ENCODE peak calls at places on chromosomes 1 and 21, in ten cellular contexts. One of them, this sample, is unnamed.

GRCh38 chr21:23955130-23955873 is 1652.0 kb downstream of the MRPL39 start:
- DNase-seq in kidney: no peak
- DNase-seq in NCI-H2171: no peak
- DNase-seq in NCI-H1048: no peak
- DNase-seq in midbrain: no peak
- DNase-seq in activated CD8-positive, alpha-beta memory T cell treated with anti-CD3 and anti-CD28 coated beads for 4 hours: no peak
- DNase-seq in cerebellar cortex: no peak
- DNase-seq in DMS79 treated with DMSO at 0.1 percent for 48 hours: no peak
- DNase-seq in cardiac fibroblast: no peak
- DNase-seq in heart right ventricle: no peak
- DNase-seq in this sample: no peak

GRCh38 chr1:160628799-160629263 is 18.0 kb downstream of the SLAMF1 start:
- DNase-seq in kidney: no peak
- DNase-seq in NCI-H2171: no peak
- DNase-seq in NCI-H1048: no peak
- DNase-seq in midbrain: no peak
- DNase-seq in activated CD8-positive, alpha-beta memory T cell treated with anti-CD3 and anti-CD28 coated beads for 4 hours: no peak
- DNase-seq in cerebellar cortex: no peak
- DNase-seq in DMS79 treated with DMSO at 0.1 percent for 48 hours: no peak
- DNase-seq in cardiac fibroblast: no peak
- DNase-seq in heart right ventricle: no peak
- DNase-seq in this sample: no peak

GRCh38 chr1:178238722-178239510 is 145.0 kb downstream of the RASAL2 start:
- DNase-seq in kidney: no peak
- DNase-seq in NCI-H2171: no peak
- DNase-seq in NCI-H1048: peak
- DNase-seq in midbrain: no peak
- DNase-seq in activated CD8-positive, alpha-beta memory T cell treated with anti-CD3 and anti-CD28 coated beads for 4 hours: no peak
- DNase-seq in cerebellar cortex: no peak
- DNase-seq in DMS79 treated with DMSO at 0.1 percent for 48 hours: no peak
- DNase-seq in cardiac fibroblast: peak
- DNase-seq in heart right ventricle: no peak
- DNase-seq in this sample: no peak

GRCh38 chr21:43921979-43922945 is 57.2 kb downstream of the AGPAT3 start:
- DNase-seq in kidney: peak
- DNase-seq in NCI-H2171: no peak
- DNase-seq in NCI-H1048: no peak
- DNase-seq in midbrain: no peak
- DNase-seq in activated CD8-positive, alpha-beta memory T cell treated with anti-CD3 and anti-CD28 coated beads for 4 hours: peak
- DNase-seq in cerebellar cortex: no peak
- DNase-seq in DMS79 treated with DMSO at 0.1 percent for 48 hours: no peak
- DNase-seq in cardiac fibroblast: peak
- DNase-seq in heart right ventricle: no peak
- DNase-seq in this sample: no peak

GRCh38 chr1:116130376-116130775 is 19.2 kb downstream of the MAB21L3 start:
- DNase-seq in kidney: no peak
- DNase-seq in NCI-H2171: peak
- DNase-seq in NCI-H1048: no peak
- DNase-seq in midbrain: no peak
- DNase-seq in activated CD8-positive, alpha-beta memory T cell treated with anti-CD3 and anti-CD28 coated beads for 4 hours: no peak
- DNase-seq in cerebellar cortex: no peak
- DNase-seq in DMS79 treated with DMSO at 0.1 percent for 48 hours: peak
- DNase-seq in cardiac fibroblast: no peak
- DNase-seq in heart right ventricle: no peak
- DNase-seq in this sample: no peak

GRCh38 chr21:34148826-34149558 is 75.6 kb downstream of the MRPS6 start:
- DNase-seq in kidney: no peak
- DNase-seq in NCI-H2171: no peak
- DNase-seq in NCI-H1048: peak
- DNase-seq in midbrain: peak
- DNase-seq in activated CD8-positive, alpha-beta memory T cell treated with anti-CD3 and anti-CD28 coated beads for 4 hours: no peak
- DNase-seq in cerebellar cortex: no peak
- DNase-seq in DMS79 treated with DMSO at 0.1 percent for 48 hours: no peak
- DNase-seq in cardiac fibroblast: no peak
- DNase-seq in heart right ventricle: no peak
- DNase-seq in this sample: no peak

GRCh38 chr1:7702365-7702764 is 68.7 kb upstream of the VAMP3 start:
- DNase-seq in kidney: no peak
- DNase-seq in NCI-H2171: no peak
- DNase-seq in NCI-H1048: no peak
- DNase-seq in midbrain: peak
- DNase-seq in activated CD8-positive, alpha-beta memory T cell treated with anti-CD3 and anti-CD28 coated beads for 4 hours: no peak
- DNase-seq in cerebellar cortex: peak
- DNase-seq in DMS79 treated with DMSO at 0.1 percent for 48 hours: peak
- DNase-seq in cardiac fibroblast: no peak
- DNase-seq in heart right ventricle: no peak
- DNase-seq in this sample: no peak

GRCh38 chr21:39720126-39720778 is 24.7 kb upstream of the IGSF5 start:
- DNase-seq in kidney: no peak
- DNase-seq in NCI-H2171: no peak
- DNase-seq in NCI-H1048: no peak
- DNase-seq in midbrain: no peak
- DNase-seq in activated CD8-positive, alpha-beta memory T cell treated with anti-CD3 and anti-CD28 coated beads for 4 hours: no peak
- DNase-seq in cerebellar cortex: no peak
- DNase-seq in DMS79 treated with DMSO at 0.1 percent for 48 hours: no peak
- DNase-seq in cardiac fibroblast: no peak
- DNase-seq in heart right ventricle: no peak
- DNase-seq in this sample: no peak

GRCh38 chr1:100342391-100342790 is 9.9 kb upstream of the CDC14A start:
- DNase-seq in kidney: no peak
- DNase-seq in NCI-H2171: no peak
- DNase-seq in NCI-H1048: no peak
- DNase-seq in midbrain: no peak
- DNase-seq in activated CD8-positive, alpha-beta memory T cell treated with anti-CD3 and anti-CD28 coated beads for 4 hours: no peak
- DNase-seq in cerebellar cortex: no peak
- DNase-seq in DMS79 treated with DMSO at 0.1 percent for 48 hours: no peak
- DNase-seq in cardiac fibroblast: no peak
- DNase-seq in heart right ventricle: no peak
- DNase-seq in this sample: no peak

GRCh38 chr1:183569141-183569540 is 21.1 kb downstream of the NCF2 start:
- DNase-seq in kidney: no peak
- DNase-seq in NCI-H2171: no peak
- DNase-seq in NCI-H1048: no peak
- DNase-seq in midbrain: no peak
- DNase-seq in activated CD8-positive, alpha-beta memory T cell treated with anti-CD3 and anti-CD28 coated beads for 4 hours: no peak
- DNase-seq in cerebellar cortex: no peak
- DNase-seq in DMS79 treated with DMSO at 0.1 percent for 48 hours: no peak
- DNase-seq in cardiac fibroblast: peak
- DNase-seq in heart right ventricle: no peak
- DNase-seq in this sample: no peak

GRCh38 chr1:155134322-155134721 is 1.3 kb upstream of the SLC50A1 start:
- DNase-seq in kidney: no peak
- DNase-seq in NCI-H2171: no peak
- DNase-seq in NCI-H1048: no peak
- DNase-seq in midbrain: no peak
- DNase-seq in activated CD8-positive, alpha-beta memory T cell treated with anti-CD3 and anti-CD28 coated beads for 4 hours: no peak
- DNase-seq in cerebellar cortex: no peak
- DNase-seq in DMS79 treated with DMSO at 0.1 percent for 48 hours: no peak
- DNase-seq in cardiac fibroblast: no peak
- DNase-seq in heart right ventricle: no peak
- DNase-seq in this sample: no peak

GRCh38 chr1:43373034-43373940 is 5.5 kb upstream of the ELOVL1 start:
- DNase-seq in kidney: no peak
- DNase-seq in NCI-H2171: no peak
- DNase-seq in NCI-H1048: no peak
- DNase-seq in midbrain: no peak
- DNase-seq in activated CD8-positive, alpha-beta memory T cell treated with anti-CD3 and anti-CD28 coated beads for 4 hours: no peak
- DNase-seq in cerebellar cortex: peak
- DNase-seq in DMS79 treated with DMSO at 0.1 percent for 48 hours: no peak
- DNase-seq in cardiac fibroblast: peak
- DNase-seq in heart right ventricle: no peak
- DNase-seq in this sample: no peak

GRCh38 chr1:41919764-41920397 is 1.2 kb upstream of the HIVEP3 start:
- DNase-seq in kidney: peak
- DNase-seq in NCI-H2171: peak
- DNase-seq in NCI-H1048: no peak
- DNase-seq in midbrain: peak
- DNase-seq in activated CD8-positive, alpha-beta memory T cell treated with anti-CD3 and anti-CD28 coated beads for 4 hours: peak
- DNase-seq in cerebellar cortex: peak
- DNase-seq in DMS79 treated with DMSO at 0.1 percent for 48 hours: peak
- DNase-seq in cardiac fibroblast: peak
- DNase-seq in heart right ventricle: peak
- DNase-seq in this sample: no peak

GRCh38 chr1:14037101-14037807 is 337.3 kb downstream of the PRDM2 start:
- DNase-seq in kidney: no peak
- DNase-seq in NCI-H2171: no peak
- DNase-seq in NCI-H1048: no peak
- DNase-seq in midbrain: no peak
- DNase-seq in activated CD8-positive, alpha-beta memory T cell treated with anti-CD3 and anti-CD28 coated beads for 4 hours: no peak
- DNase-seq in cerebellar cortex: no peak
- DNase-seq in DMS79 treated with DMSO at 0.1 percent for 48 hours: peak
- DNase-seq in cardiac fibroblast: no peak
- DNase-seq in heart right ventricle: no peak
- DNase-seq in this sample: no peak

GRCh38 chr1:30277415-30277814 is 446.0 kb downstream of the MATN1 start:
- DNase-seq in kidney: no peak
- DNase-seq in NCI-H2171: no peak
- DNase-seq in NCI-H1048: no peak
- DNase-seq in midbrain: no peak
- DNase-seq in activated CD8-positive, alpha-beta memory T cell treated with anti-CD3 and anti-CD28 coated beads for 4 hours: no peak
- DNase-seq in cerebellar cortex: no peak
- DNase-seq in DMS79 treated with DMSO at 0.1 percent for 48 hours: no peak
- DNase-seq in cardiac fibroblast: no peak
- DNase-seq in heart right ventricle: no peak
- DNase-seq in this sample: peak

GRCh38 chr1:193479187-193479586 is 292.8 kb upstream of the B3GALT2 start:
- DNase-seq in kidney: no peak
- DNase-seq in NCI-H2171: no peak
- DNase-seq in NCI-H1048: no peak
- DNase-seq in midbrain: no peak
- DNase-seq in activated CD8-positive, alpha-beta memory T cell treated with anti-CD3 and anti-CD28 coated beads for 4 hours: peak
- DNase-seq in cerebellar cortex: no peak
- DNase-seq in DMS79 treated with DMSO at 0.1 percent for 48 hours: no peak
- DNase-seq in cardiac fibroblast: no peak
- DNase-seq in heart right ventricle: no peak
- DNase-seq in this sample: no peak

GRCh38 chr1:117836069-117836468 is 93.4 kb downstream of the GDAP2 start:
- DNase-seq in kidney: no peak
- DNase-seq in NCI-H2171: no peak
- DNase-seq in NCI-H1048: no peak
- DNase-seq in midbrain: no peak
- DNase-seq in activated CD8-positive, alpha-beta memory T cell treated with anti-CD3 and anti-CD28 coated beads for 4 hours: no peak
- DNase-seq in cerebellar cortex: no peak
- DNase-seq in DMS79 treated with DMSO at 0.1 percent for 48 hours: no peak
- DNase-seq in cardiac fibroblast: no peak
- DNase-seq in heart right ventricle: no peak
- DNase-seq in this sample: no peak

GRCh38 chr1:41741244-41741643 is 177.5 kb downstream of the HIVEP3 start:
- DNase-seq in kidney: no peak
- DNase-seq in NCI-H2171: no peak
- DNase-seq in NCI-H1048: no peak
- DNase-seq in midbrain: no peak
- DNase-seq in activated CD8-positive, alpha-beta memory T cell treated with anti-CD3 and anti-CD28 coated beads for 4 hours: no peak
- DNase-seq in cerebellar cortex: no peak
- DNase-seq in DMS79 treated with DMSO at 0.1 percent for 48 hours: no peak
- DNase-seq in cardiac fibroblast: no peak
- DNase-seq in heart right ventricle: no peak
- DNase-seq in this sample: no peak

GRCh38 chr1:71804140-71804539 is 478.2 kb downstream of the NEGR1 start:
- DNase-seq in kidney: no peak
- DNase-seq in NCI-H2171: no peak
- DNase-seq in NCI-H1048: no peak
- DNase-seq in midbrain: no peak
- DNase-seq in activated CD8-positive, alpha-beta memory T cell treated with anti-CD3 and anti-CD28 coated beads for 4 hours: no peak
- DNase-seq in cerebellar cortex: peak
- DNase-seq in DMS79 treated with DMSO at 0.1 percent for 48 hours: no peak
- DNase-seq in cardiac fibroblast: no peak
- DNase-seq in heart right ventricle: no peak
- DNase-seq in this sample: no peak

GRCh38 chr1:51281807-51282206 is 45.7 kb downstream of the RNF11 start:
- DNase-seq in kidney: no peak
- DNase-seq in NCI-H2171: no peak
- DNase-seq in NCI-H1048: no peak
- DNase-seq in midbrain: no peak
- DNase-seq in activated CD8-positive, alpha-beta memory T cell treated with anti-CD3 and anti-CD28 coated beads for 4 hours: no peak
- DNase-seq in cerebellar cortex: no peak
- DNase-seq in DMS79 treated with DMSO at 0.1 percent for 48 hours: peak
- DNase-seq in cardiac fibroblast: no peak
- DNase-seq in heart right ventricle: no peak
- DNase-seq in this sample: no peak

GRCh38 chr1:228782662-228783414 is 47.6 kb downstream of the RHOU start:
- DNase-seq in kidney: no peak
- DNase-seq in NCI-H2171: no peak
- DNase-seq in NCI-H1048: no peak
- DNase-seq in midbrain: no peak
- DNase-seq in activated CD8-positive, alpha-beta memory T cell treated with anti-CD3 and anti-CD28 coated beads for 4 hours: no peak
- DNase-seq in cerebellar cortex: no peak
- DNase-seq in DMS79 treated with DMSO at 0.1 percent for 48 hours: no peak
- DNase-seq in cardiac fibroblast: peak
- DNase-seq in heart right ventricle: no peak
- DNase-seq in this sample: no peak

GRCh38 chr1:68205794-68206358 is 26.4 kb downstream of the WLS start:
- DNase-seq in kidney: no peak
- DNase-seq in NCI-H2171: no peak
- DNase-seq in NCI-H1048: no peak
- DNase-seq in midbrain: no peak
- DNase-seq in activated CD8-positive, alpha-beta memory T cell treated with anti-CD3 and anti-CD28 coated beads for 4 hours: no peak
- DNase-seq in cerebellar cortex: no peak
- DNase-seq in DMS79 treated with DMSO at 0.1 percent for 48 hours: no peak
- DNase-seq in cardiac fibroblast: no peak
- DNase-seq in heart right ventricle: no peak
- DNase-seq in this sample: no peak

GRCh38 chr1:31517301-31517700 is 59.0 kb upstream of the TINAGL1 start:
- DNase-seq in kidney: no peak
- DNase-seq in NCI-H2171: no peak
- DNase-seq in NCI-H1048: no peak
- DNase-seq in midbrain: no peak
- DNase-seq in activated CD8-positive, alpha-beta memory T cell treated with anti-CD3 and anti-CD28 coated beads for 4 hours: no peak
- DNase-seq in cerebellar cortex: no peak
- DNase-seq in DMS79 treated with DMSO at 0.1 percent for 48 hours: no peak
- DNase-seq in cardiac fibroblast: no peak
- DNase-seq in heart right ventricle: no peak
- DNase-seq in this sample: no peak

GRCh38 chr1:44294588-44295007 is 60.5 kb downstream of the ERI3 start:
- DNase-seq in kidney: peak
- DNase-seq in NCI-H2171: no peak
- DNase-seq in NCI-H1048: no peak
- DNase-seq in midbrain: peak
- DNase-seq in activated CD8-positive, alpha-beta memory T cell treated with anti-CD3 and anti-CD28 coated beads for 4 hours: no peak
- DNase-seq in cerebellar cortex: peak
- DNase-seq in DMS79 treated with DMSO at 0.1 percent for 48 hours: no peak
- DNase-seq in cardiac fibroblast: peak
- DNase-seq in heart right ventricle: peak
- DNase-seq in this sample: no peak

GRCh38 chr1:41898191-41898713 is 20.5 kb downstream of the HIVEP3 start:
- DNase-seq in kidney: no peak
- DNase-seq in NCI-H2171: no peak
- DNase-seq in NCI-H1048: no peak
- DNase-seq in midbrain: no peak
- DNase-seq in activated CD8-positive, alpha-beta memory T cell treated with anti-CD3 and anti-CD28 coated beads for 4 hours: no peak
- DNase-seq in cerebellar cortex: no peak
- DNase-seq in DMS79 treated with DMSO at 0.1 percent for 48 hours: no peak
- DNase-seq in cardiac fibroblast: peak
- DNase-seq in heart right ventricle: no peak
- DNase-seq in this sample: peak

GRCh38 chr1:154574715-154575114 is 7.1 kb downstream of the CHRNB2 start:
- DNase-seq in kidney: no peak
- DNase-seq in NCI-H2171: no peak
- DNase-seq in NCI-H1048: no peak
- DNase-seq in midbrain: no peak
- DNase-seq in activated CD8-positive, alpha-beta memory T cell treated with anti-CD3 and anti-CD28 coated beads for 4 hours: no peak
- DNase-seq in cerebellar cortex: peak
- DNase-seq in DMS79 treated with DMSO at 0.1 percent for 48 hours: peak
- DNase-seq in cardiac fibroblast: peak
- DNase-seq in heart right ventricle: no peak
- DNase-seq in this sample: no peak

GRCh38 chr1:3522564-3523270 is 68.3 kb downstream of the ARHGEF16 start:
- DNase-seq in kidney: no peak
- DNase-seq in NCI-H2171: no peak
- DNase-seq in NCI-H1048: no peak
- DNase-seq in midbrain: no peak
- DNase-seq in activated CD8-positive, alpha-beta memory T cell treated with anti-CD3 and anti-CD28 coated beads for 4 hours: no peak
- DNase-seq in cerebellar cortex: no peak
- DNase-seq in DMS79 treated with DMSO at 0.1 percent for 48 hours: no peak
- DNase-seq in cardiac fibroblast: no peak
- DNase-seq in heart right ventricle: no peak
- DNase-seq in this sample: no peak

GRCh38 chr1:157152510-157152909 is 14.3 kb upstream of the ETV3 start:
- DNase-seq in kidney: no peak
- DNase-seq in NCI-H2171: no peak
- DNase-seq in NCI-H1048: no peak
- DNase-seq in midbrain: no peak
- DNase-seq in activated CD8-positive, alpha-beta memory T cell treated with anti-CD3 and anti-CD28 coated beads for 4 hours: no peak
- DNase-seq in cerebellar cortex: no peak
- DNase-seq in DMS79 treated with DMSO at 0.1 percent for 48 hours: no peak
- DNase-seq in cardiac fibroblast: no peak
- DNase-seq in heart right ventricle: no peak
- DNase-seq in this sample: no peak